ENCODE peak calls at places on chromosomes 5 and 9, in eight cellular contexts. L, M, P, E, R, O, T and D are unnamed samples.

GRCh38 chr9:109014267-109015025 is 1.1 kb upstream of the CTNNAL1 start:
- DNase-seq in M (peak), P (no peak), T (no peak), L (peak), O (peak), R (no peak), E (peak), D (no peak)

GRCh38 chr5:1511651-1512540 is 11.9 kb downstream of the LPCAT1 start:
- DNase-seq in L (peak), E (peak), T (peak), M (peak), R (no peak), O (no peak), P (peak), D (no peak)

GRCh38 chr5:58683567-58683966 is 100.7 kb downstream of the RAB3C start:
- DNase-seq in M (no peak), R (no peak), T (no peak), L (no peak), O (no peak), P (no peak), E (no peak), D (no peak)

GRCh38 chr5:10077721-10078551 is 171.8 kb downstream of the ATPSCKMT start:
- DNase-seq in T (no peak), M (no peak), P (no peak), E (no peak), O (no peak), L (no peak), R (no peak), D (no peak)

GRCh38 chr5:14184082-14184481 is 40.9 kb downstream of the TRIO start:
- DNase-seq in L (no peak), O (peak), R (no peak), T (no peak), P (no peak), E (no peak), M (no peak), D (no peak)

GRCh38 chr5:9245071-9245470 is 300.8 kb downstream of the SEMA5A start:
- DNase-seq in L (no peak), R (no peak), M (no peak), T (no peak), O (no peak), P (no peak), E (no peak), D (no peak)

GRCh38 chr9:20620658-20621552 is 1.4 kb downstream of the MLLT3 start:
- DNase-seq in P (peak), M (peak), L (peak), E (peak), R (peak), T (no peak), O (peak), D (peak)

GRCh38 chr9:88387733-88388202 is 476 bp upstream of the SPIN1 start:
- DNase-seq in T (peak), R (no peak), E (peak), M (peak), L (peak), P (peak), O (peak), D (peak)

GRCh38 chr5:142981886-142982820 is 212.0 kb downstream of the ARHGAP26 start:
- DNase-seq in R (peak), T (no peak), O (peak), P (peak), L (peak), E (peak), M (peak), D (no peak)

GRCh38 chr9:115378758-115379157 is 260.8 kb upstream of the TNC start:
- DNase-seq in O (no peak), E (no peak), R (no peak), T (no peak), L (no peak), P (no peak), M (no peak), D (no peak)

GRCh38 chr9:116499986-116500871 is 186.9 kb upstream of the TRIM32 start:
- DNase-seq in M (no peak), P (peak), E (no peak), L (no peak), T (peak), R (no peak), O (no peak), D (no peak)

GRCh38 chr9:87613265-87614111 is 112.4 kb upstream of the CTSL start:
- DNase-seq in R (no peak), L (no peak), M (no peak), E (no peak), P (no peak), T (no peak), O (no peak), D (no peak)

GRCh38 chr9:23820731-23821399 is 5.2 kb downstream of the ELAVL2 start:
- DNase-seq in T (no peak), E (no peak), L (no peak), P (no peak), R (no peak), O (no peak), M (no peak), D (no peak)

GRCh38 chr5:78360674-78361225 is 333 bp downstream of the SCAMP1 start:
- DNase-seq in M (peak), R (peak), T (no peak), P (peak), E (peak), O (peak), L (peak), D (peak)

GRCh38 chr9:37922391-37923120 is 18.6 kb upstream of the SLC25A51 start:
- DNase-seq in O (no peak), L (peak), M (no peak), E (no peak), R (no peak), P (no peak), T (no peak), D (no peak)

GRCh38 chr9:126146254-126147145 is 180.1 kb upstream of the MVB12B start:
- DNase-seq in T (no peak), E (peak), L (no peak), R (no peak), P (peak), M (peak), O (peak), D (peak)

GRCh38 chr9:131366745-131367401 is 27.0 kb upstream of the PRRC2B start:
- DNase-seq in E (peak), M (peak), R (no peak), O (no peak), T (no peak), L (peak), P (no peak), D (no peak)

GRCh38 chr5:176406436-176407052 is 9.8 kb downstream of the CLTB start:
- DNase-seq in T (no peak), E (no peak), O (peak), P (no peak), L (no peak), R (no peak), M (peak), D (peak)

GRCh38 chr5:177471610-177472356 is 1.7 kb downstream of the DBN1 start:
- DNase-seq in O (no peak), E (peak), L (peak), M (no peak), T (no peak), P (no peak), R (no peak), D (no peak)

GRCh38 chr9:97365634-97366033 is 46.3 kb upstream of the TDRD7 start:
- DNase-seq in P (no peak), L (no peak), O (no peak), E (no peak), T (no peak), M (no peak), R (no peak), D (no peak)

GRCh38 chr5:2388005-2388361 is 363.5 kb downstream of the IRX2 start:
- DNase-seq in E (no peak), O (no peak), P (no peak), T (no peak), R (no peak), L (no peak), M (no peak), D (no peak)

GRCh38 chr5:2810644-2811043 is 59.2 kb upstream of the IRX2 start:
- DNase-seq in R (no peak), E (no peak), L (no peak), O (no peak), P (no peak), T (no peak), M (no peak), D (no peak)

GRCh38 chr9:129936222-129936621 is 101.0 kb downstream of the USP20 start:
- DNase-seq in R (no peak), P (no peak), T (no peak), O (no peak), L (no peak), M (no peak), E (no peak), D (no peak)

GRCh38 chr9:122124048-122124447 is 30.9 kb upstream of the TTLL11 start:
- DNase-seq in E (no peak), P (no peak), M (no peak), L (no peak), R (no peak), T (no peak), O (no peak), D (no peak)

GRCh38 chr5:143976055-143976454 is 164.1 kb downstream of the HMHB1 start:
- DNase-seq in M (no peak), P (no peak), O (no peak), R (no peak), E (no peak), L (no peak), T (no peak), D (no peak)

GRCh38 chr5:3145641-3146040 is 394.2 kb upstream of the IRX2 start:
- DNase-seq in O (no peak), L (no peak), T (no peak), E (no peak), P (no peak), M (no peak), R (no peak), D (no peak)

GRCh38 chr9:70112981-70113380 is 69.3 kb downstream of the MAMDC2 start:
- DNase-seq in L (no peak), P (no peak), T (no peak), M (no peak), O (no peak), E (no peak), R (no peak), D (no peak)

GRCh38 chr5:124343021-124343420 is 403.4 kb downstream of the ZNF608 start:
- DNase-seq in M (no peak), T (no peak), P (no peak), E (no peak), L (no peak), O (no peak), R (no peak), D (no peak)

GRCh38 chr5:16866795-16867584 is 69.1 kb downstream of the MYO10 start:
- DNase-seq in O (no peak), P (no peak), M (peak), R (no peak), L (no peak), E (no peak), T (no peak), D (peak)

GRCh38 chr5:1723957-1724821 is 75.4 kb downstream of the MRPL36 start:
- DNase-seq in P (no peak), R (no peak), E (peak), O (peak), T (no peak), M (no peak), L (no peak), D (peak)

GRCh38 chr9:109816490-109816889 is 36.5 kb downstream of the PALM2AKAP2 start:
- DNase-seq in M (no peak), E (no peak), R (peak), P (no peak), T (peak), L (peak), O (peak), D (peak)

GRCh38 chr5:78162253-78162862 is 132.1 kb downstream of the AP3B1 start:
- DNase-seq in O (no peak), M (no peak), P (no peak), T (peak), L (no peak), R (no peak), E (no peak), D (no peak)

GRCh38 chr5:67012241-67012640 is 184.4 kb downstream of the CD180 start:
- DNase-seq in T (no peak), O (no peak), M (no peak), P (no peak), L (no peak), R (no peak), E (no peak), D (no peak)

GRCh38 chr5:139696894-139697658 is 48.9 kb downstream of the CXXC5 start:
- DNase-seq in R (no peak), E (peak), O (no peak), L (peak), P (no peak), T (no peak), M (peak), D (peak)
- TF ChIP-seq POLR2A in R (no peak), E (no peak), O (no peak), L (no peak), P (no peak), T (no peak), M (no peak), D (no peak)

GRCh38 chr5:139415221-139415861 is 11.5 kb upstream of the SPATA24 start:
- DNase-seq in P (no peak), O (no peak), E (no peak), R (peak), M (no peak), L (peak), T (no peak), D (no peak)

GRCh38 chr5:139417214-139417613 is 13.3 kb upstream of the SPATA24 start:
- DNase-seq in T (no peak), M (no peak), P (no peak), E (no peak), L (peak), O (peak), R (peak), D (no peak)

GRCh38 chr5:139415869-139416268 is 12.0 kb upstream of the SPATA24 start:
- DNase-seq in P (no peak), T (no peak), E (no peak), O (no peak), R (no peak), M (no peak), L (no peak), D (no peak)

GRCh38 chr5:139414601-139415121 is 10.8 kb upstream of the SPATA24 start:
- DNase-seq in P (peak), O (peak), T (no peak), E (no peak), R (peak), L (no peak), M (no peak), D (peak)

GRCh38 chr5:139416651-139417050 is 12.8 kb upstream of the SPATA24 start:
- DNase-seq in L (no peak), E (no peak), T (no peak), O (no peak), P (peak), R (peak), M (peak), D (peak)
- H3K4me3 ChIP-seq in L (no peak), E (no peak), T (no peak), O (no peak), P (no peak), R (no peak), M (no peak), D (no peak)

DNA sequence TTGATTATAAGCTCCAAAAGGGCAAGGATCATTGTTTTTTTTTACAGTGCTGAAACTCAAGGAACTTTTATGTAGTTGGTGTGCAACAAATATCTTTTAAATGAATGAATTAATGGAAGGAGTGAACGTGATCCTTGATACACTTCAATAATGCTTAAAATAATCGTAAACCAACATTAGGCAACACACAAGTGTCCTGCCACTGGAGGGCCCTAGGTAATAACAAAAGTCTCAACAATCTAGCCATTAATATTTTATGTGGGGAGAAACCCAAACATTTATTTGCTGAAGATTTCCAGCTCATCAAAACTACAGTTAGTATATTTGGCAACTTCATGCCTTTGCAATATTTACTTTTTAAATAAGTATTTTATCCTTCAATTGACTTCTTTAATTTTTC is 309.0 kb upstream of the FBXL7 start:
- DNase-seq in R (no peak), M (no peak), L (no peak), O (no peak), T (no peak), E (no peak), P (no peak), D (no peak)
- TF ChIP-seq CTCF in R (no peak), M (no peak), L (no peak), O (no peak), T (no peak), E (no peak), P (no peak), D (no peak)

GRCh38 chr9:33787839-33788238 is 7.5 kb upstream of the PRSS3 start:
- DNase-seq in P (no peak), O (peak), L (peak), M (no peak), T (no peak), E (no peak), R (peak), D (no peak)
- TF ChIP-seq POLR2A in P (no peak), O (no peak), L (no peak), M (no peak), T (no peak), E (no peak), R (no peak), D (no peak)

GRCh38 chr5:179698935-179699639 is at the start of gene CANX:
- DNase-seq in O (no peak), L (no peak), R (no peak), T (no peak), E (no peak), M (no peak), P (no peak), D (no peak)
- H3K4me3 ChIP-seq in O (peak), L (peak), R (peak), T (peak), E (peak), M (peak), P (peak), D (peak)

DNA sequence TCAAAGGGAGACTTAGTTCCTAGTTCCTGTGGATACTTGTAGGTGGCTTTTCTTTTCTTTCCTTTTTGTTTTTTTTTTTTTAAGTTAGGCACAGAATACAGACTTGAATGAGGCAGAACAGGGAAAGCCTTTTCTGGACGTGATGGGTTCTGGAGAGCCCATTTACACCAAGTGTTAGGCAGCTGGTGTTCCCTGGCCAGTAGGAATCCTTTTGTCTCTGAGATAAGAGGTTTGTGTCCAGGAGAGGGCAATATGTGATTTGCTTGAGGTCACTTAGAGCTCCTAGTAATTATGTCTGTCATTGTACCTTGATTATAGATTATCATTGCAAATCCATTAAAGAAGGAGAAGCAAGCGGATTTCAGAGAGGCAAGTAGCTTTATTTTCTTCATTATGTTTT is 9.1 kb downstream of the MEGF10 start:
- DNase-seq in M (no peak), P (no peak), R (no peak), E (no peak), L (no peak), T (no peak), O (no peak), D (no peak)
- TF ChIP-seq CTCF in M (no peak), P (peak), R (no peak), E (no peak), L (no peak), T (no peak), O (no peak), D (no peak)